ENCODE peak calls at places on chromosome 19, in six cellular contexts. One of them, this sample, is unnamed.
A peak's percentile ranks its signal among the peaks of the same experiment; 100 is the strongest.

GRCh38 chr19:45505151-45505995 is 1.9 kb upstream of the VASP start:
- DNase-seq in body of pancreas: no peak
- DNase-seq in psoas muscle: no peak
- DNase-seq in ascending aorta: no peak
- DNase-seq in tibial artery: no peak
- DNase-seq in Caco-2: no peak
- DNase-seq in this sample: no peak

GRCh38 chr19:5308471-5309437 is 31.9 kb downstream of the PTPRS start:
- DNase-seq in body of pancreas: peak; percentile 88
- DNase-seq in psoas muscle: peak; percentile 60
- DNase-seq in ascending aorta: peak; percentile 47
- DNase-seq in tibial artery: peak; percentile 76
- DNase-seq in Caco-2: no peak
- DNase-seq in this sample: peak; percentile 86

GRCh38 chr19:7867092-7867844 is 6.9 kb downstream of the PRR36 start:
- DNase-seq in body of pancreas: no peak
- DNase-seq in psoas muscle: no peak
- DNase-seq in ascending aorta: no peak
- DNase-seq in tibial artery: no peak
- DNase-seq in Caco-2: no peak
- DNase-seq in this sample: no peak

GRCh38 chr19:18160792-18161690 is 8.1 kb downstream of the PIK3R2 start:
- DNase-seq in body of pancreas: peak; percentile 82
- DNase-seq in psoas muscle: peak; percentile 79
- DNase-seq in ascending aorta: no peak
- DNase-seq in tibial artery: peak; percentile 58
- DNase-seq in Caco-2: peak; percentile 38
- DNase-seq in this sample: no peak

GRCh38 chr19:23346696-23347095 is 48.6 kb downstream of the ZNF91 start:
- DNase-seq in body of pancreas: no peak
- DNase-seq in psoas muscle: no peak
- DNase-seq in ascending aorta: no peak
- DNase-seq in tibial artery: no peak
- DNase-seq in Caco-2: no peak
- DNase-seq in this sample: no peak

GRCh38 chr19:43781630-43782310 is 997 bp upstream of the KCNN4 start:
- DNase-seq in body of pancreas: no peak
- DNase-seq in psoas muscle: no peak
- DNase-seq in ascending aorta: no peak
- DNase-seq in tibial artery: no peak
- DNase-seq in Caco-2: no peak
- DNase-seq in this sample: no peak

GRCh38 chr19:31356587-31357314 is 7.5 kb upstream of the TSHZ3 start:
- DNase-seq in body of pancreas: peak; percentile 60
- DNase-seq in psoas muscle: peak; percentile 30
- DNase-seq in ascending aorta: no peak
- DNase-seq in tibial artery: no peak
- DNase-seq in Caco-2: no peak
- DNase-seq in this sample: no peak

GRCh38 chr19:47421244-47421786 is 2.0 kb upstream of the MEIS3 start:
- DNase-seq in body of pancreas: no peak
- DNase-seq in psoas muscle: no peak
- DNase-seq in ascending aorta: no peak
- DNase-seq in tibial artery: no peak
- DNase-seq in Caco-2: no peak
- DNase-seq in this sample: no peak

GRCh38 chr19:33298146-33298911 is 4.0 kb downstream of the CEBPA start:
- DNase-seq in body of pancreas: no peak
- DNase-seq in psoas muscle: no peak
- DNase-seq in ascending aorta: no peak
- DNase-seq in tibial artery: no peak
- DNase-seq in Caco-2: peak; percentile 67
- DNase-seq in this sample: no peak

GRCh38 chr19:2050991-2051770 is at the start of gene MKNK2:
- DNase-seq in body of pancreas: peak; percentile 92
- DNase-seq in psoas muscle: peak; percentile 93
- DNase-seq in ascending aorta: no peak
- DNase-seq in tibial artery: peak; percentile 86
- DNase-seq in Caco-2: peak; percentile 94
- DNase-seq in this sample: peak; percentile 66

GRCh38 chr19:5691205-5691929 is 1.3 kb downstream of the RPL36 start:
- DNase-seq in body of pancreas: peak; percentile 67
- DNase-seq in psoas muscle: peak; percentile 65
- DNase-seq in ascending aorta: no peak
- DNase-seq in tibial artery: peak; percentile 45
- DNase-seq in Caco-2: no peak
- DNase-seq in this sample: no peak

GRCh38 chr19:18397242-18398202 is at the start of gene LRRC25:
- DNase-seq in body of pancreas: no peak
- DNase-seq in psoas muscle: no peak
- DNase-seq in ascending aorta: no peak
- DNase-seq in tibial artery: peak; percentile 59
- DNase-seq in Caco-2: no peak
- DNase-seq in this sample: no peak

GRCh38 chr19:45474941-45475516 is 7.2 kb downstream of the FOSB start:
- DNase-seq in body of pancreas: no peak
- DNase-seq in psoas muscle: no peak
- DNase-seq in ascending aorta: no peak
- DNase-seq in tibial artery: no peak
- DNase-seq in Caco-2: no peak
- DNase-seq in this sample: no peak

GRCh38 chr19:49488863-49489537 is 1.6 kb downstream of the RPL13A start:
- DNase-seq in body of pancreas: no peak
- DNase-seq in psoas muscle: no peak
- DNase-seq in ascending aorta: no peak
- DNase-seq in tibial artery: no peak
- DNase-seq in Caco-2: no peak
- DNase-seq in this sample: no peak

GRCh38 chr19:43682824-43683661 is 13.1 kb upstream of the PLAUR start:
- DNase-seq in body of pancreas: no peak
- DNase-seq in psoas muscle: no peak
- DNase-seq in ascending aorta: no peak
- DNase-seq in tibial artery: no peak
- DNase-seq in Caco-2: no peak
- DNase-seq in this sample: no peak

GRCh38 chr19:34310494-34310981 is 54.5 kb upstream of the GPI start:
- DNase-seq in body of pancreas: no peak
- DNase-seq in psoas muscle: no peak
- DNase-seq in ascending aorta: no peak
- DNase-seq in tibial artery: no peak
- DNase-seq in Caco-2: no peak
- DNase-seq in this sample: no peak

GRCh38 chr19:10114651-10115391 is 3.3 kb downstream of the P2RY11 start:
- DNase-seq in body of pancreas: no peak
- DNase-seq in psoas muscle: no peak
- DNase-seq in ascending aorta: no peak
- DNase-seq in tibial artery: no peak
- DNase-seq in Caco-2: no peak
- DNase-seq in this sample: no peak

GRCh38 chr19:571127-571974 is 1.0 kb upstream of the BSG start:
- DNase-seq in body of pancreas: peak; percentile 41
- DNase-seq in psoas muscle: peak; percentile 21
- DNase-seq in ascending aorta: no peak
- DNase-seq in tibial artery: no peak
- DNase-seq in Caco-2: peak; percentile 77
- DNase-seq in this sample: no peak

GRCh38 chr19:40529093-40529954 is 47.3 kb upstream of the SHKBP1 start:
- DNase-seq in body of pancreas: peak; percentile 91
- DNase-seq in psoas muscle: peak; percentile 85
- DNase-seq in ascending aorta: peak; percentile 61
- DNase-seq in tibial artery: peak; percentile 76
- DNase-seq in Caco-2: peak; percentile 91
- DNase-seq in this sample: peak; percentile 54

GRCh38 chr19:32711747-32712146 is 7.8 kb upstream of the TDRD12 start:
- DNase-seq in body of pancreas: no peak
- DNase-seq in psoas muscle: no peak
- DNase-seq in ascending aorta: no peak
- DNase-seq in tibial artery: no peak
- DNase-seq in Caco-2: no peak
- DNase-seq in this sample: no peak

GRCh38 chr19:16285769-16286564 is 38.7 kb upstream of the KLF2 start:
- DNase-seq in body of pancreas: peak; percentile 41
- DNase-seq in psoas muscle: no peak
- DNase-seq in ascending aorta: no peak
- DNase-seq in tibial artery: peak; percentile 34
- DNase-seq in Caco-2: no peak
- DNase-seq in this sample: no peak

GRCh38 chr19:45779231-45780145 is 2.8 kb downstream of the DMPK start:
- DNase-seq in body of pancreas: peak; percentile 99
- DNase-seq in psoas muscle: peak; percentile 85
- DNase-seq in ascending aorta: no peak
- DNase-seq in tibial artery: peak; percentile 86
- DNase-seq in Caco-2: peak; percentile 95
- DNase-seq in this sample: no peak

GRCh38 chr19:10271543-10272086 is 695 bp downstream of the ICAM1 start:
- DNase-seq in body of pancreas: no peak
- DNase-seq in psoas muscle: no peak
- DNase-seq in ascending aorta: no peak
- DNase-seq in tibial artery: no peak
- DNase-seq in Caco-2: no peak
- DNase-seq in this sample: no peak

GRCh38 chr19:28711401-28711800 is 501.6 kb downstream of the UQCRFS1 start:
- DNase-seq in body of pancreas: no peak
- DNase-seq in psoas muscle: no peak
- DNase-seq in ascending aorta: no peak
- DNase-seq in tibial artery: no peak
- DNase-seq in Caco-2: no peak
- DNase-seq in this sample: no peak

GRCh38 chr19:5435642-5436017 is 19.6 kb upstream of the ZNRF4 start:
- DNase-seq in body of pancreas: no peak
- DNase-seq in psoas muscle: no peak
- DNase-seq in ascending aorta: no peak
- DNase-seq in tibial artery: no peak
- DNase-seq in Caco-2: no peak
- DNase-seq in this sample: no peak

GRCh38 chr19:4292515-4292914 is 9.7 kb downstream of the TMIGD2 start:
- DNase-seq in body of pancreas: no peak
- DNase-seq in psoas muscle: no peak
- DNase-seq in ascending aorta: no peak
- DNase-seq in tibial artery: no peak
- DNase-seq in Caco-2: no peak
- DNase-seq in this sample: no peak

GRCh38 chr19:4291200-4291732 is 10.9 kb downstream of the TMIGD2 start:
- DNase-seq in body of pancreas: no peak
- DNase-seq in psoas muscle: no peak
- DNase-seq in ascending aorta: no peak
- DNase-seq in tibial artery: no peak
- DNase-seq in Caco-2: no peak
- DNase-seq in this sample: no peak

GRCh38 chr19:4297901-4298771 is 4.1 kb downstream of the TMIGD2 start:
- DNase-seq in body of pancreas: no peak
- DNase-seq in psoas muscle: no peak
- DNase-seq in ascending aorta: no peak
- DNase-seq in tibial artery: no peak
- DNase-seq in Caco-2: no peak
- DNase-seq in this sample: no peak

GRCh38 chr19:4295972-4296771 is 6.0 kb downstream of the TMIGD2 start:
- DNase-seq in body of pancreas: peak; percentile 18
- DNase-seq in psoas muscle: no peak
- DNase-seq in ascending aorta: no peak
- DNase-seq in tibial artery: no peak
- DNase-seq in Caco-2: no peak
- DNase-seq in this sample: no peak

DNA sequence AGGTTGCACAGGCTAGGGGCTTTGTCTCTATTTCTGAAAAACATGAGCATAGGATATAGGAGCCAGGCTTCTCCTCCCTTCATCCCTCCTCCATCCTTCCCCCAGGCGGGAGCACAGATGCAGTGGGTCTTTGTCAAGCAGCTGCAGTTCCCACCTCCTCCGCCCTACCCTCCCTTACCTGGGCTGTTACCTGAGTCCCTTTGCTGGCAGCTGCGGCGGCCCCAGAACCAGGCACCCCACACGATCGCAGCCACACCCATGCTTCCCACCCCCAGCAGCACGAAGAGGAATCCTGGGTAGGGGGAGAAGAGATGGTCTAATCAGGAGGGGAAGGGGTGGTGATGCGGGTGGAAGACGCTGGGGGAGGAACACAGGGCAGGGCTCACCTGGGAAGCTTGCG is 7.8 kb downstream of the TMIGD2 start:
- DNase-seq in body of pancreas: no peak
- DNase-seq in psoas muscle: no peak
- DNase-seq in ascending aorta: no peak
- DNase-seq in tibial artery: no peak
- DNase-seq in Caco-2: no peak
- DNase-seq in this sample: no peak
- H3K27me3 ChIP-seq in body of pancreas: no peaks in the 10 kb centered on the region
- H3K27me3 ChIP-seq in psoas muscle: peaks cover 8% of the 10 kb centered on the region
- H3K27me3 ChIP-seq in ascending aorta: no peaks in the 10 kb centered on the region
- H3K27me3 ChIP-seq in tibial artery: peaks cover 68% of the 10 kb centered on the region
- H3K27me3 ChIP-seq in Caco-2: no peaks in the 10 kb centered on the region
- H3K27me3 ChIP-seq in this sample: peaks cover 4% of the 10 kb centered on the region

GRCh38 chr19:57096640-57097361 is 23.0 kb upstream of the USP29 start:
- DNase-seq in body of pancreas: no peak
- DNase-seq in psoas muscle: no peak
- DNase-seq in ascending aorta: no peak
- DNase-seq in tibial artery: no peak
- DNase-seq in Caco-2: no peak
- DNase-seq in this sample: no peak
- H3K4me3 ChIP-seq in body of pancreas: no peak overlapping the region
- H3K4me3 ChIP-seq in psoas muscle: no peak overlapping the region
- H3K4me3 ChIP-seq in ascending aorta: no peak overlapping the region
- H3K4me3 ChIP-seq in tibial artery: no peak overlapping the region
- H3K4me3 ChIP-seq in Caco-2: no peak overlapping the region
- H3K4me3 ChIP-seq in this sample: no peak overlapping the region

GRCh38 chr19:52028027-52028779 is at the start of gene ZNF614:
- DNase-seq in body of pancreas: peak; percentile 82
- DNase-seq in psoas muscle: peak; percentile 88
- DNase-seq in ascending aorta: peak; percentile 71
- DNase-seq in tibial artery: peak; percentile 85
- DNase-seq in Caco-2: peak; percentile 90
- DNase-seq in this sample: no peak

GRCh38 chr19:52034051-52034728 is 6.0 kb upstream of the ZNF614 start:
- DNase-seq in body of pancreas: no peak
- DNase-seq in psoas muscle: no peak
- DNase-seq in ascending aorta: no peak
- DNase-seq in tibial artery: no peak
- DNase-seq in Caco-2: no peak
- DNase-seq in this sample: no peak

DNA sequence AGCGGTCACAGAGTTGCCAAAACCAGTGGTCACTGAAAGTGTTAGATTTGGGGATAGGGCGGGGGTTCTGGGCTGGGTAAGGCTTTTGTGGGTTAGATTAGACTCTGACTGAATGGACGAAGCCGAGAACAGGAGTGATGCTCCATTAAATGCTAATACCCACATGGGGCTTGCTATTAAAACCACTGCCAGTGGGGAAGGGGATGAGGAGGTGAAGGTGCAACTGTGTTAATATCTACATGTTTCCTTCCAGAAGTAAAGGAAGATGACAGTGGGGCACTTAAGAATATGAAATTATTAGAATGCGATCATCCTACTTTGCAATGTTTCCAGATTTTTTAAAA is 573 bp upstream of the ZNF614 start:
- DNase-seq in body of pancreas: no peak
- DNase-seq in psoas muscle: no peak
- DNase-seq in ascending aorta: no peak
- DNase-seq in tibial artery: no peak
- DNase-seq in Caco-2: no peak
- DNase-seq in this sample: no peak
- H3K9me3 ChIP-seq in body of pancreas: peaks cover 57% of the 10 kb centered on the region
- H3K9me3 ChIP-seq in psoas muscle: peaks cover 69% of the 10 kb centered on the region
- H3K9me3 ChIP-seq in ascending aorta: peaks cover 67% of the 10 kb centered on the region
- H3K9me3 ChIP-seq in tibial artery: peaks cover 40% of the 10 kb centered on the region
- H3K9me3 ChIP-seq in Caco-2: peaks cover 58% of the 10 kb centered on the region
- H3K9me3 ChIP-seq in this sample: peaks cover 25% of the 10 kb centered on the region

GRCh38 chr19:38172001-38172400 is 52.0 kb downstream of the DPF1 start:
- DNase-seq in body of pancreas: no peak
- DNase-seq in psoas muscle: peak; percentile 51
- DNase-seq in ascending aorta: peak; percentile 12
- DNase-seq in tibial artery: no peak
- DNase-seq in Caco-2: no peak
- DNase-seq in this sample: no peak
- H3K27me3 ChIP-seq in body of pancreas: no peaks in the 10 kb centered on the region
- H3K27me3 ChIP-seq in psoas muscle: no peaks in the 10 kb centered on the region
- H3K27me3 ChIP-seq in ascending aorta: no peaks in the 10 kb centered on the region
- H3K27me3 ChIP-seq in tibial artery: no peaks in the 10 kb centered on the region
- H3K27me3 ChIP-seq in Caco-2: no peaks in the 10 kb centered on the region
- H3K27me3 ChIP-seq in this sample: no peaks in the 10 kb centered on the region